ENCODE peak calls at places on chromosomes 3 and 15, in seven cellular contexts. Z is kidney tubule cell, U is foreskin fibroblast, F is WTC11, M is HuH-7.5, E is caudate nucleus, O is SK-N-SH. Q is an unnamed sample.

GRCh38 chr3:52446042-52446441 is 1.1 kb upstream of the SEMA3G start:
- DNase-seq in Z (no peak), U (no peak), F (no peak), M (no peak), E (no peak), O (no peak), Q (no peak)

GRCh38 chr3:139327861-139328260 is 16.0 kb upstream of the MRPS22 start:
- DNase-seq in Z (peak), U (no peak), F (no peak), M (no peak), E (no peak), O (no peak), Q (no peak)

GRCh38 chr3:136899622-136900158 is 37.7 kb downstream of the NCK1 start:
- DNase-seq in Z (no peak), U (no peak), F (no peak), M (no peak), E (no peak), O (no peak), Q (peak)

GRCh38 chr3:183274609-183275008 is 21.6 kb downstream of the B3GNT5 start:
- DNase-seq in Z (peak), U (no peak), F (no peak), M (no peak), E (no peak), O (no peak), Q (no peak)

GRCh38 chr15:66498501-66499386 is 1.2 kb upstream of the SNAPC5 start:
- DNase-seq in Z (peak), U (peak), F (no peak), M (no peak), E (no peak), O (peak), Q (peak)

GRCh38 chr3:165133188-165133899 is 55.0 kb upstream of the SI start:
- DNase-seq in Z (no peak), U (no peak), F (no peak), M (peak), E (no peak), O (no peak), Q (no peak)

GRCh38 chr15:82951472-82952155 is 906 bp downstream of the HOMER2 start:
- DNase-seq in Z (peak), U (no peak), F (no peak), M (no peak), E (no peak), O (peak), Q (no peak)

GRCh38 chr3:65350786-65351476 is 663.1 kb upstream of the ADAMTS9 start:
- DNase-seq in Z (no peak), U (no peak), F (no peak), M (no peak), E (no peak), O (no peak), Q (no peak)

GRCh38 chr3:37937156-37937555 is 53.4 kb upstream of the VILL start:
- DNase-seq in Z (no peak), U (no peak), F (no peak), M (no peak), E (no peak), O (no peak), Q (no peak)

GRCh38 chr3:36895488-36896409 is 49.1 kb downstream of the TRANK1 start:
- DNase-seq in Z (no peak), U (no peak), F (no peak), M (no peak), E (no peak), O (no peak), Q (no peak)

GRCh38 chr3:6468589-6468988 is 392.3 kb upstream of the GRM7 start:
- DNase-seq in Z (no peak), U (no peak), F (no peak), M (no peak), E (no peak), O (no peak), Q (no peak)

GRCh38 chr3:117927831-117928230 is 1106.8 kb downstream of the IGSF11 start:
- DNase-seq in Z (peak), U (no peak), F (no peak), M (no peak), E (no peak), O (no peak), Q (no peak)

GRCh38 chr3:188830955-188831354 is 340.8 kb upstream of the TPRG1 start:
- DNase-seq in Z (no peak), U (no peak), F (no peak), M (no peak), E (no peak), O (peak), Q (no peak)

GRCh38 chr3:52865994-52866393 is 31.2 kb upstream of the MUSTN1 start:
- DNase-seq in Z (no peak), U (no peak), F (no peak), M (no peak), E (no peak), O (no peak), Q (no peak)

GRCh38 chr15:62262305-62262941 is 97.3 kb upstream of the C2CD4B start:
- DNase-seq in Z (no peak), U (no peak), F (no peak), M (no peak), E (no peak), O (no peak), Q (no peak)

GRCh38 chr3:16849240-16849639 is 35.5 kb upstream of the PLCL2 start:
- DNase-seq in Z (peak), U (no peak), F (peak), M (no peak), E (no peak), O (no peak), Q (no peak)

GRCh38 chr3:190258634-190259033 is 63.6 kb downstream of the CLDN1 start:
- DNase-seq in Z (peak), U (no peak), F (peak), M (no peak), E (no peak), O (no peak), Q (no peak)

GRCh38 chr3:120615863-120616599 is 19.9 kb downstream of the NDUFB4 start:
- DNase-seq in Z (peak), U (peak), F (no peak), M (no peak), E (no peak), O (no peak), Q (no peak)

GRCh38 chr15:71755092-71755491 is 55.3 kb upstream of the NR2E3 start:
- DNase-seq in Z (no peak), U (no peak), F (no peak), M (no peak), E (no peak), O (no peak), Q (no peak)

GRCh38 chr3:56484096-56484495 is 15.8 kb upstream of the ERC2 start:
- DNase-seq in Z (no peak), U (no peak), F (no peak), M (no peak), E (no peak), O (no peak), Q (no peak)

GRCh38 chr3:48219543-48219942 is 3.8 kb upstream of the CAMP start:
- DNase-seq in Z (no peak), U (no peak), F (no peak), M (no peak), E (no peak), O (no peak), Q (no peak)

GRCh38 chr3:108242776-108243175 is 20.6 kb upstream of the IFT57 start:
- DNase-seq in Z (no peak), U (no peak), F (no peak), M (no peak), E (no peak), O (no peak), Q (no peak)

GRCh38 chr3:158789592-158789991 is 12.3 kb upstream of the MFSD1 start:
- DNase-seq in Z (peak), U (peak), F (no peak), M (no peak), E (no peak), O (peak), Q (no peak)

GRCh38 chr3:25782938-25783660 is at the start of gene NGLY1:
- DNase-seq in Z (peak), U (peak), F (peak), M (peak), E (peak), O (peak), Q (peak)

GRCh38 chr3:167651820-167652219 is 1.9 kb downstream of the WDR49 start:
- DNase-seq in Z (no peak), U (no peak), F (no peak), M (no peak), E (no peak), O (no peak), Q (no peak)

GRCh38 chr3:171183042-171183441 is 156.5 kb upstream of the SLC2A2 start:
- DNase-seq in Z (peak), U (no peak), F (no peak), M (no peak), E (no peak), O (no peak), Q (peak)

GRCh38 chr3:12483364-12483763 is 916 bp upstream of the TSEN2 start:
- DNase-seq in Z (peak), U (no peak), F (no peak), M (no peak), E (no peak), O (no peak), Q (no peak)

GRCh38 chr15:42121021-42121420 is 26.7 kb upstream of the PLA2G4D start:
- DNase-seq in Z (no peak), U (no peak), F (no peak), M (no peak), E (no peak), O (no peak), Q (no peak)

GRCh38 chr3:63863150-63864007 is at the start of the genes ATXN7 and THOC7:
- DNase-seq in Z (peak), U (peak), F (peak), M (peak), E (no peak), O (peak), Q (peak)

GRCh38 chr3:129592362-129593150 is 13.9 kb downstream of the PLXND1 start:
- DNase-seq in Z (no peak), U (no peak), F (peak), M (no peak), E (peak), O (no peak), Q (no peak)

GRCh38 chr3:172076212-172076611 is 36.8 kb downstream of the FNDC3B start:
- DNase-seq in Z (peak), U (no peak), F (no peak), M (no peak), E (no peak), O (no peak), Q (no peak)

GRCh38 chr3:42730706-42731420 is 28.3 kb upstream of the HHATL start:
- DNase-seq in Z (no peak), U (no peak), F (no peak), M (no peak), E (no peak), O (no peak), Q (no peak)

GRCh38 chr3:16818194-16818593 is 66.6 kb upstream of the PLCL2 start:
- DNase-seq in Z (no peak), U (no peak), F (no peak), M (no peak), E (no peak), O (no peak), Q (no peak)

GRCh38 chr15:91549581-91549980 is 303.9 kb upstream of the SLCO3A1 start:
- DNase-seq in Z (no peak), U (no peak), F (no peak), M (no peak), E (no peak), O (no peak), Q (no peak)

GRCh38 chr15:81182746-81183402 is 13.8 kb upstream of the IL16 start:
- DNase-seq in Z (no peak), U (no peak), F (peak), M (no peak), E (no peak), O (no peak), Q (no peak)

GRCh38 chr3:67154429-67154828 is 156.3 kb downstream of the KBTBD8 start:
- DNase-seq in Z (no peak), U (no peak), F (peak), M (no peak), E (no peak), O (no peak), Q (no peak)

GRCh38 chr15:65801229-65801813 is 9.2 kb upstream of the DENND4A start:
- DNase-seq in Z (no peak), U (no peak), F (no peak), M (no peak), E (no peak), O (no peak), Q (no peak)